ENCODE peak calls at places on chromosomes 3 and 15, in ten cellular contexts. N is HFFc6, L is GM18507, D is progenitor cell of endocrine pancreas, H is EL, X is SW 1271, W is KG1, J is RPMI8226, Z is cardiac septum, P is HCEC 1CT. E is an unnamed sample.

GRCh38 chr3:31724681-31725080 is 192.0 kb downstream of the STT3B start:
- DNase-seq in N (no peak), H (peak; percentile 10), P (peak; percentile 49), L (no peak), J (peak; percentile 40), Z (no peak), W (no peak), X (no peak), D (no peak), E (no peak)

GRCh38 chr3:129727707-129728106 is 121.2 kb upstream of the PLXND1 start:
- DNase-seq in N (no peak), P (no peak), W (no peak), D (no peak), X (no peak), Z (no peak), L (no peak), J (no peak), H (no peak), E (no peak)

GRCh38 chr3:10748040-10748439 is 68.0 kb upstream of the SLC6A11 start:
- DNase-seq in Z (no peak), L (no peak), W (no peak), P (no peak), N (no peak), J (peak; percentile 14), D (no peak), H (no peak), X (no peak), E (no peak)

GRCh38 chr3:150106752-150107428 is 136.2 kb upstream of the PFN2 start:
- DNase-seq in D (no peak), H (peak; percentile 99), P (peak; percentile 91), W (no peak), N (peak; percentile 93), X (no peak), J (no peak), L (no peak), Z (no peak), E (peak; percentile 88)

GRCh38 chr3:21435871-21436270 is 315.1 kb downstream of the ZNF385D start:
- DNase-seq in H (peak; percentile 93), P (peak; percentile 80), N (peak; percentile 94), Z (no peak), X (no peak), D (no peak), L (no peak), W (no peak), J (no peak), E (no peak)

GRCh38 chr15:26661107-26661506 is 111.8 kb downstream of the GABRB3 start:
- DNase-seq in N (no peak), D (no peak), J (no peak), X (no peak), Z (no peak), L (no peak), P (no peak), H (no peak), W (no peak), E (no peak)

GRCh38 chr15:39429898-39430357 is 151.0 kb upstream of the THBS1 start:
- DNase-seq in X (no peak), J (no peak), W (no peak), Z (no peak), D (no peak), N (peak; percentile 75), P (peak; percentile 18), H (peak; percentile 82), L (no peak), E (no peak)

GRCh38 chr3:195582947-195583346 is 793 bp downstream of the APOD start:
- DNase-seq in D (no peak), W (no peak), J (no peak), X (no peak), P (no peak), L (no peak), N (no peak), H (no peak), Z (no peak), E (no peak)

GRCh38 chr3:177109688-177110087 is 87.6 kb downstream of the TBL1XR1 start:
- DNase-seq in P (no peak), W (no peak), J (no peak), N (no peak), D (no peak), H (no peak), Z (no peak), X (no peak), L (no peak), E (no peak)

GRCh38 chr3:55285156-55285555 is 201.9 kb downstream of the WNT5A start:
- DNase-seq in J (no peak), H (peak; percentile 35), Z (no peak), X (no peak), D (no peak), L (no peak), P (peak; percentile 46), N (peak; percentile 9), W (no peak), E (no peak)

GRCh38 chr3:176491084-176491483 is 706.2 kb downstream of the TBL1XR1 start:
- DNase-seq in Z (no peak), W (no peak), L (no peak), N (no peak), H (no peak), J (no peak), D (no peak), X (no peak), P (no peak), E (no peak)

E was measured in SJSA1.